ENCODE peak calls at places on chromosomes 12 and 14, in seven cellular contexts. One of them, this sample, is unnamed. For H3K4me1, the result is how much of the 10 kb centered on the place peaks cover.

GRCh38 chr12:113271853-113272561 is 50.7 kb downstream of the TPCN1 start:
- DNase-seq in GM23248: peak
- DNase-seq in heart left ventricle: peak
- DNase-seq in left ventricle myocardium inferior: peak
- DNase-seq in tibial nerve: peak
- DNase-seq in fibroblast of lung: peak
- DNase-seq in lower lobe of right lung: peak
- DNase-seq in this sample: no peak

GRCh38 chr14:96051642-96052540 is 12.7 kb downstream of the C14orf132 start:
- DNase-seq in lower lobe of right lung: no peak
- DNase-seq in heart left ventricle: no peak
- DNase-seq in tibial nerve: no peak
- DNase-seq in fibroblast of lung: no peak
- DNase-seq in left ventricle myocardium inferior: no peak
- DNase-seq in GM23248: no peak
- DNase-seq in this sample: no peak

GRCh38 chr14:65080954-65081747 is 21.2 kb downstream of the MAX start:
- DNase-seq in tibial nerve: no peak
- DNase-seq in GM23248: no peak
- DNase-seq in fibroblast of lung: no peak
- DNase-seq in heart left ventricle: no peak
- DNase-seq in left ventricle myocardium inferior: no peak
- DNase-seq in lower lobe of right lung: no peak
- DNase-seq in this sample: no peak

GRCh38 chr12:124884587-124885438 is 21.1 kb upstream of the SCARB1 start:
- DNase-seq in left ventricle myocardium inferior: no peak
- DNase-seq in lower lobe of right lung: peak
- DNase-seq in tibial nerve: no peak
- DNase-seq in GM23248: no peak
- DNase-seq in heart left ventricle: no peak
- DNase-seq in fibroblast of lung: no peak
- DNase-seq in this sample: no peak

GRCh38 chr12:116666305-116666673 is 71.6 kb downstream of the SPRING1 start:
- DNase-seq in left ventricle myocardium inferior: no peak
- DNase-seq in tibial nerve: no peak
- DNase-seq in heart left ventricle: no peak
- DNase-seq in GM23248: no peak
- DNase-seq in lower lobe of right lung: no peak
- DNase-seq in fibroblast of lung: no peak
- DNase-seq in this sample: no peak

GRCh38 chr14:73209943-73210342 is 27.4 kb upstream of the PAPLN start:
- DNase-seq in GM23248: peak
- DNase-seq in lower lobe of right lung: no peak
- DNase-seq in fibroblast of lung: peak
- DNase-seq in left ventricle myocardium inferior: no peak
- DNase-seq in heart left ventricle: no peak
- DNase-seq in tibial nerve: no peak
- DNase-seq in this sample: no peak

GRCh38 chr14:67199016-67199415 is 9.8 kb downstream of the GARIN2 start:
- DNase-seq in tibial nerve: no peak
- DNase-seq in heart left ventricle: no peak
- DNase-seq in lower lobe of right lung: no peak
- DNase-seq in left ventricle myocardium inferior: no peak
- DNase-seq in GM23248: peak
- DNase-seq in fibroblast of lung: peak
- DNase-seq in this sample: no peak

GRCh38 chr12:64077922-64078321 is 144.2 kb downstream of the KICS2 start:
- DNase-seq in left ventricle myocardium inferior: no peak
- DNase-seq in GM23248: peak
- DNase-seq in heart left ventricle: no peak
- DNase-seq in lower lobe of right lung: no peak
- DNase-seq in fibroblast of lung: no peak
- DNase-seq in tibial nerve: no peak
- DNase-seq in this sample: no peak

GRCh38 chr14:33737446-33737845 is 213.4 kb downstream of the EGLN3 start:
- DNase-seq in lower lobe of right lung: no peak
- DNase-seq in tibial nerve: no peak
- DNase-seq in fibroblast of lung: peak
- DNase-seq in heart left ventricle: no peak
- DNase-seq in GM23248: peak
- DNase-seq in left ventricle myocardium inferior: no peak
- DNase-seq in this sample: no peak

GRCh38 chr14:99747582-99748330 is 45.5 kb upstream of the EML1 start:
- DNase-seq in left ventricle myocardium inferior: peak
- DNase-seq in GM23248: no peak
- DNase-seq in fibroblast of lung: no peak
- DNase-seq in lower lobe of right lung: peak
- DNase-seq in tibial nerve: no peak
- DNase-seq in heart left ventricle: no peak
- DNase-seq in this sample: no peak

GRCh38 chr14:56156096-56156495 is 37.9 kb downstream of the PELI2 start:
- DNase-seq in GM23248: peak
- DNase-seq in lower lobe of right lung: no peak
- DNase-seq in heart left ventricle: no peak
- DNase-seq in left ventricle myocardium inferior: no peak
- DNase-seq in tibial nerve: no peak
- DNase-seq in fibroblast of lung: no peak
- DNase-seq in this sample: no peak

GRCh38 chr14:56152221-56152620 is 34.0 kb downstream of the PELI2 start:
- DNase-seq in fibroblast of lung: no peak
- DNase-seq in left ventricle myocardium inferior: no peak
- DNase-seq in tibial nerve: no peak
- DNase-seq in GM23248: no peak
- DNase-seq in lower lobe of right lung: no peak
- DNase-seq in heart left ventricle: no peak
- DNase-seq in this sample: no peak

GRCh38 chr14:56153271-56153670 is 35.1 kb downstream of the PELI2 start:
- DNase-seq in heart left ventricle: no peak
- DNase-seq in left ventricle myocardium inferior: no peak
- DNase-seq in lower lobe of right lung: no peak
- DNase-seq in tibial nerve: no peak
- DNase-seq in GM23248: no peak
- DNase-seq in fibroblast of lung: no peak
- DNase-seq in this sample: no peak

GRCh38 chr14:56150645-56151345 is 32.6 kb downstream of the PELI2 start:
- DNase-seq in GM23248: no peak
- DNase-seq in fibroblast of lung: no peak
- DNase-seq in left ventricle myocardium inferior: no peak
- DNase-seq in tibial nerve: no peak
- DNase-seq in heart left ventricle: no peak
- DNase-seq in lower lobe of right lung: no peak
- DNase-seq in this sample: no peak

DNA sequence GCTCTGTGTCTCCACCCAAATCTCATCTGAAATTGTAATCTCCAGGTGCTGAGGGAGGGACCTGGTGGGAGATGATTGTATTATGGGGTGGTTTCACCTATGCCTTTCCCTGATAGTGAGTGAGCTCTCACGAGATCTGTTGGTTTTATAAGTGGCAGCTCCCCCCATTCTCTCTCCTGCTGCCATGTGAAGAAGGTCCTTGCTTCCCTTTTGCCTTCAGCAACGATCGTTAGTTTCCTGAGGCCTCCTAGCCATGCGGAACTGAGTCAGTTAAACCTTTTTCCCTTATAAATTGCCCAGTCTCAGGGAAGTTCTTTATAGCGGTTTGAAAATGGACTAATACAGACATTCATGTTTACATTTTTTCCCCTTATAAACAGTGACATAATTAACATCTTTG is 36.1 kb downstream of the PELI2 start:
- DNase-seq in GM23248: no peak
- DNase-seq in left ventricle myocardium inferior: no peak
- DNase-seq in heart left ventricle: no peak
- DNase-seq in fibroblast of lung: no peak
- DNase-seq in lower lobe of right lung: no peak
- DNase-seq in tibial nerve: no peak
- DNase-seq in this sample: no peak
- H3K4me1 ChIP-seq in GM23248: under half
- H3K4me1 ChIP-seq in left ventricle myocardium inferior: under half
- H3K4me1 ChIP-seq in heart left ventricle: under half
- H3K4me1 ChIP-seq in fibroblast of lung: under half
- H3K4me1 ChIP-seq in lower lobe of right lung: under half
- H3K4me1 ChIP-seq in tibial nerve: under half
- H3K4me1 ChIP-seq in this sample: under half

GRCh38 chr12:68627673-68628319 is 17.1 kb downstream of the RAP1B start:
- DNase-seq in GM23248: no peak
- DNase-seq in left ventricle myocardium inferior: no peak
- DNase-seq in lower lobe of right lung: no peak
- DNase-seq in fibroblast of lung: no peak
- DNase-seq in tibial nerve: no peak
- DNase-seq in heart left ventricle: no peak
- DNase-seq in this sample: no peak
- H3K4me1 ChIP-seq in GM23248: under half
- H3K4me1 ChIP-seq in left ventricle myocardium inferior: half or more
- H3K4me1 ChIP-seq in lower lobe of right lung: half or more
- H3K4me1 ChIP-seq in fibroblast of lung: under half
- H3K4me1 ChIP-seq in tibial nerve: under half
- H3K4me1 ChIP-seq in heart left ventricle: under half
- H3K4me1 ChIP-seq in this sample: under half

DNA sequence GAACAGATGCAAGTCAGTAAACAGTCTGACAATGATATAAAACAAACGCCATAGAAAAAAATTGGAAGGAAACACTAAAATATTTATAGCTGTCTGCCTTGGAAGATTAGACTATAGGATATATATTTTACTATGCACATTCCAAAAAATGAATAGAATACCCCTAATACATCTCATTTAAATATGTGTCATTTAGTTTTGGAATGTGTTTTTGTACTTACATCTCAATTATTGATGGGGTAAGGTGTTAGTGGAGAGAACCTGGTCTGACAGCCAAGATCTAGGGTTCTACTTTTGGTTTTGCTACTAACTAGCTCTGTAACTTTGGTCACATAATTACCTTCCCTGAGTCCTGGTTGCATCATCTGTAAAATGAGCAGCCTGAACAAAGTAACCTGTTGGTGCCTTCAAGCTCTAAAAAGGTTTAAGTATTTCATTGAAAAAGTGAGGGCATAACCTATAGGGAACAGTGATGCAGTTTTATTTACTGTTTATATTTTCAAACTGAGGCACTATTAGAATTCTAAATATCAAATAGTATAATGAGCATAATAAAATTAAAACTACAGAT is 28.6 kb upstream of the SLC6A13 start:
- DNase-seq in GM23248: no peak
- DNase-seq in lower lobe of right lung: no peak
- DNase-seq in fibroblast of lung: no peak
- DNase-seq in heart left ventricle: no peak
- DNase-seq in left ventricle myocardium inferior: no peak
- DNase-seq in tibial nerve: no peak
- DNase-seq in this sample: no peak
- H3K4me1 ChIP-seq in GM23248: under half
- H3K4me1 ChIP-seq in lower lobe of right lung: under half
- H3K4me1 ChIP-seq in fibroblast of lung: under half
- H3K4me1 ChIP-seq in heart left ventricle: under half
- H3K4me1 ChIP-seq in left ventricle myocardium inferior: under half
- H3K4me1 ChIP-seq in tibial nerve: under half
- H3K4me1 ChIP-seq in this sample: under half

GRCh38 chr12:76878899-76879709 is at the start of gene CSRP2:
- DNase-seq in lower lobe of right lung: peak
- DNase-seq in fibroblast of lung: peak
- DNase-seq in GM23248: peak
- DNase-seq in heart left ventricle: peak
- DNase-seq in tibial nerve: peak
- DNase-seq in left ventricle myocardium inferior: peak
- DNase-seq in this sample: no peak
- H3K4me1 ChIP-seq in lower lobe of right lung: under half
- H3K4me1 ChIP-seq in fibroblast of lung: under half
- H3K4me1 ChIP-seq in GM23248: under half
- H3K4me1 ChIP-seq in heart left ventricle: under half
- H3K4me1 ChIP-seq in tibial nerve: under half
- H3K4me1 ChIP-seq in left ventricle myocardium inferior: under half
- H3K4me1 ChIP-seq in this sample: under half

DNA sequence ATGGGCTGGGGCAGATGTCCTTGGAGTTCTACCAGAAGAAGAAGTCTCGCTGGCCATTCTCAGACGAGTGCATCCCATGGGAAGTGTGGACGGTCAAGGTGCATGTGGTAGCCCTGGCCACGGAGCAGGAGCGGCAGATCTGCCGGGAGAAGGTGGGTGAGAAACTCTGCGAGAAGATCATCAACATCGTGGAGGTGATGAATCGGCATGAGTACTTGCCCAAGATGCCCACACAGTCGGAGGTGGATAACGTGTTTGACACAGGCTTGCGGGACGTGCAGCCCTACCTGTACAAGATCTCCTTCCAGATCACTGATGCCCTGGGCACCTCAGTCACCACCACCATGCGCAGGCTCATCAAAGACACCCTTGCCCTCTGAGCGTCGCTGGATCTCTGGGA is 2.7 kb upstream of the SMIM41 start:
- DNase-seq in heart left ventricle: no peak
- DNase-seq in lower lobe of right lung: no peak
- DNase-seq in GM23248: no peak
- DNase-seq in tibial nerve: no peak
- DNase-seq in fibroblast of lung: no peak
- DNase-seq in left ventricle myocardium inferior: no peak
- DNase-seq in this sample: no peak
- H3K4me1 ChIP-seq in heart left ventricle: under half
- H3K4me1 ChIP-seq in lower lobe of right lung: under half
- H3K4me1 ChIP-seq in GM23248: under half
- H3K4me1 ChIP-seq in tibial nerve: under half
- H3K4me1 ChIP-seq in fibroblast of lung: under half
- H3K4me1 ChIP-seq in left ventricle myocardium inferior: half or more
- H3K4me1 ChIP-seq in this sample: under half

GRCh38 chr12:79559591-79559990 is 131.2 kb downstream of the PAWR start:
- DNase-seq in GM23248: peak
- DNase-seq in tibial nerve: no peak
- DNase-seq in lower lobe of right lung: no peak
- DNase-seq in left ventricle myocardium inferior: no peak
- DNase-seq in heart left ventricle: no peak
- DNase-seq in fibroblast of lung: no peak
- DNase-seq in this sample: no peak
- H3K4me1 ChIP-seq in GM23248: under half
- H3K4me1 ChIP-seq in tibial nerve: under half
- H3K4me1 ChIP-seq in lower lobe of right lung: under half
- H3K4me1 ChIP-seq in left ventricle myocardium inferior: under half
- H3K4me1 ChIP-seq in heart left ventricle: under half
- H3K4me1 ChIP-seq in fibroblast of lung: under half
- H3K4me1 ChIP-seq in this sample: under half

DNA sequence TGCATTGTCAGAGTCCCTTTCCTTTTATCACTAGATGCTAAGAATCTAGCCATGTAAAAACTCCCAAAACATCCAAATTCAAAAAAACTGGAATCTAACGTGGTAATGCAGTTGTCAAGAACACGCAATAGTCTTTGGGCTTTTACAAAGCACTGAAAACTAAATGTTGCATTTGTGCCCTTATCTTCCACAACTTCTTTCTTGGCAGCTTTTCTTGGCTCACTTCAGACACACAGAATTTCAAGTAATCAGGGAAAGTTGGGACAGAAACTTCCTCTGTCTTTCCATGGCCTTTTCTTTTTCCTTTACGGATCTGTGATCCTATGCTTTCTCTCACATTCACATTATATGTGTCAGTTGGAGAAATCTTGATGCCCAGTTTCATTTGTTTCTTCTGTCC is 136.0 kb downstream of the CRADD start:
- DNase-seq in tibial nerve: no peak
- DNase-seq in left ventricle myocardium inferior: no peak
- DNase-seq in lower lobe of right lung: no peak
- DNase-seq in heart left ventricle: no peak
- DNase-seq in fibroblast of lung: peak
- DNase-seq in GM23248: peak
- DNase-seq in this sample: no peak
- H3K4me1 ChIP-seq in tibial nerve: under half
- H3K4me1 ChIP-seq in left ventricle myocardium inferior: half or more
- H3K4me1 ChIP-seq in lower lobe of right lung: under half
- H3K4me1 ChIP-seq in heart left ventricle: under half
- H3K4me1 ChIP-seq in fibroblast of lung: under half
- H3K4me1 ChIP-seq in GM23248: under half
- H3K4me1 ChIP-seq in this sample: under half

This sample was measured in keratinocyte.